ENCODE peak calls at places on chromosomes 11 and 22, in nine cellular contexts. P, Z, Q, V, B, D, O, G and R are unnamed samples.

GRCh38 chr22:49305215-49305965 is 522.3 kb downstream of the BRD1 start:
- DNase-seq in P (peak), Z (peak), Q (peak), V (peak), B (peak), D (no peak), O (peak), G (peak), R (no peak)

GRCh38 chr11:92224394-92225205 is at the start of gene FAT3:
- DNase-seq in P (no peak), Z (peak), Q (no peak), V (peak), B (peak), D (peak), O (no peak), G (peak), R (no peak)

GRCh38 chr11:114151631-114152030 is 92.1 kb downstream of the ZBTB16 start:
- DNase-seq in P (no peak), Z (no peak), Q (no peak), V (no peak), B (no peak), D (no peak), O (no peak), G (no peak), R (no peak)

GRCh38 chr11:81907996-81908395 is 825.7 kb downstream of the FAM181B start:
- DNase-seq in P (no peak), Z (no peak), Q (no peak), V (no peak), B (no peak), D (peak), O (no peak), G (no peak), R (no peak)

GRCh38 chr11:132161538-132161937 is 791.1 kb downstream of the NTM start:
- DNase-seq in P (no peak), Z (no peak), Q (no peak), V (no peak), B (no peak), D (no peak), O (no peak), G (no peak), R (no peak)

GRCh38 chr11:130894322-130895025 is 21.8 kb downstream of the SNX19 start:
- DNase-seq in P (peak), Z (peak), Q (peak), V (peak), B (peak), D (peak), O (peak), G (peak), R (no peak)

GRCh38 chr11:122159173-122159701 is 43.2 kb upstream of the BLID start:
- DNase-seq in P (no peak), Z (no peak), Q (no peak), V (no peak), B (peak), D (no peak), O (peak), G (no peak), R (no peak)

GRCh38 chr11:69337211-69337721 is 43.3 kb downstream of the MYEOV start:
- DNase-seq in P (peak), Z (peak), Q (peak), V (peak), B (no peak), D (peak), O (no peak), G (peak), R (no peak)

GRCh38 chr11:119318240-119319135 is 1.6 kb upstream of the MCAM start:
- DNase-seq in P (no peak), Z (peak), Q (no peak), V (peak), B (no peak), D (peak), O (no peak), G (no peak), R (peak)

GRCh38 chr11:19378814-19379213 is 138.1 kb upstream of the E2F8 start:
- DNase-seq in P (no peak), Z (no peak), Q (no peak), V (no peak), B (no peak), D (no peak), O (no peak), G (no peak), R (no peak)

GRCh38 chr11:100586346-100587101 is 100.6 kb upstream of the ARHGAP42 start:
- DNase-seq in P (no peak), Z (no peak), Q (no peak), V (no peak), B (no peak), D (no peak), O (no peak), G (no peak), R (no peak)

GRCh38 chr11:16804104-16804947 is 65.9 kb downstream of the C11orf58 start:
- DNase-seq in P (peak), Z (no peak), Q (no peak), V (no peak), B (no peak), D (no peak), O (no peak), G (peak), R (no peak)

GRCh38 chr22:49362393-49362792 is 465.3 kb downstream of the BRD1 start:
- DNase-seq in P (peak), Z (no peak), Q (peak), V (no peak), B (no peak), D (no peak), O (no peak), G (peak), R (no peak)

GRCh38 chr11:82924522-82925224 is 23.1 kb downstream of the DDIAS start:
- DNase-seq in P (no peak), Z (no peak), Q (no peak), V (no peak), B (no peak), D (no peak), O (no peak), G (no peak), R (no peak)

GRCh38 chr22:47288640-47289039 is 526.2 kb downstream of the TBC1D22A start:
- DNase-seq in P (no peak), Z (no peak), Q (no peak), V (no peak), B (no peak), D (no peak), O (no peak), G (no peak), R (no peak)

GRCh38 chr11:115207166-115207591 is 297.0 kb downstream of the CADM1 start:
- DNase-seq in P (no peak), Z (no peak), Q (no peak), V (no peak), B (no peak), D (no peak), O (no peak), G (no peak), R (no peak)

GRCh38 chr11:10114593-10115404 is 179.2 kb downstream of the SBF2 start:
- DNase-seq in P (no peak), Z (no peak), Q (no peak), V (no peak), B (no peak), D (no peak), O (no peak), G (no peak), R (no peak)

GRCh38 chr11:56521955-56522354 is 21.1 kb downstream of the OR5M11 start:
- DNase-seq in P (no peak), Z (peak), Q (no peak), V (no peak), B (no peak), D (no peak), O (no peak), G (no peak), R (no peak)

GRCh38 chr11:50298182-50298988 is 265.7 kb downstream of the OR4C45 start:
- DNase-seq in P (no peak), Z (no peak), Q (no peak), V (no peak), B (no peak), D (no peak), O (peak), G (no peak), R (no peak)

GRCh38 chr22:45009881-45010531 is at the start of gene PHF21B:
- DNase-seq in P (peak), Z (peak), Q (no peak), V (peak), B (peak), D (no peak), O (peak), G (peak), R (no peak)

GRCh38 chr11:115959098-115959497 is 454.9 kb upstream of the CADM1 start:
- DNase-seq in P (no peak), Z (no peak), Q (no peak), V (no peak), B (no peak), D (no peak), O (no peak), G (no peak), R (no peak)

GRCh38 chr11:84261707-84262106 is 975.5 kb upstream of the CCDC90B start:
- DNase-seq in P (no peak), Z (peak), Q (no peak), V (peak), B (no peak), D (no peak), O (no peak), G (no peak), R (no peak)

GRCh38 chr22:28440517-28441366 is 238.9 kb downstream of the TTC28 start:
- DNase-seq in P (no peak), Z (no peak), Q (no peak), V (no peak), B (no peak), D (peak), O (no peak), G (no peak), R (no peak)

GRCh38 chr11:132125855-132126841 is 755.7 kb downstream of the NTM start:
- DNase-seq in P (no peak), Z (peak), Q (no peak), V (peak), B (peak), D (no peak), O (no peak), G (no peak), R (no peak)

GRCh38 chr11:62546937-62547625 is 475 bp upstream of the AHNAK start:
- DNase-seq in P (no peak), Z (peak), Q (no peak), V (no peak), B (no peak), D (no peak), O (peak), G (peak), R (no peak)

GRCh38 chr11:15774021-15774862 is 582.1 kb downstream of the SOX6 start:
- DNase-seq in P (no peak), Z (no peak), Q (no peak), V (no peak), B (no peak), D (no peak), O (no peak), G (no peak), R (no peak)

GRCh38 chr11:44760917-44761545 is 34.3 kb downstream of the TSPAN18 start:
- DNase-seq in P (peak), Z (peak), Q (peak), V (peak), B (no peak), D (peak), O (no peak), G (no peak), R (peak)
- H3K27ac ChIP-seq in P (peak), Z (peak), Q (peak), V (no peak), B (no peak), D (no peak), O (peak), G (no peak), R (no peak)

DNA sequence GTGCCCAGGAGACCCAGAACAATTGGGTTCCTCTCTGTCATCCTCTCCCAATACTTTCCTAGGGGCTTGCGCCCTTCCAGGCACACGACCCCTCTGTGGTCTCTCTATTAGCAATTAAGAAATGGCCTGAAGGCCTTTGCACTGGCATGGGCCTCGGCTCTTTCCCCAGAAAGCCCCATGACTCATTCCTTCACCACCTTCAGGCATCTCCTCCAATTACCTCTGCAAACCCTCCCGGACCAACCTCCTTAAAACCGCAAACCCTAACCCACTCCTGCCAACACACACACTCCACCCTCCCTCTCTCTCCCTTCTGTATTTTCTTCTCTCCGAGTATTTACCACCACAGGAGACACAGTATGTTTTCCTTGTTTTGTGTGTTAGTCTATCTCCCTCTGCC is 36.7 kb downstream of the LARGE1 start:
- DNase-seq in P (no peak), Z (no peak), Q (no peak), V (no peak), B (no peak), D (no peak), O (no peak), G (no peak), R (peak)
- H3K27ac ChIP-seq in P (no peak), Z (no peak), Q (peak), V (no peak), B (no peak), D (no peak), O (peak), G (no peak), R (no peak)

DNA sequence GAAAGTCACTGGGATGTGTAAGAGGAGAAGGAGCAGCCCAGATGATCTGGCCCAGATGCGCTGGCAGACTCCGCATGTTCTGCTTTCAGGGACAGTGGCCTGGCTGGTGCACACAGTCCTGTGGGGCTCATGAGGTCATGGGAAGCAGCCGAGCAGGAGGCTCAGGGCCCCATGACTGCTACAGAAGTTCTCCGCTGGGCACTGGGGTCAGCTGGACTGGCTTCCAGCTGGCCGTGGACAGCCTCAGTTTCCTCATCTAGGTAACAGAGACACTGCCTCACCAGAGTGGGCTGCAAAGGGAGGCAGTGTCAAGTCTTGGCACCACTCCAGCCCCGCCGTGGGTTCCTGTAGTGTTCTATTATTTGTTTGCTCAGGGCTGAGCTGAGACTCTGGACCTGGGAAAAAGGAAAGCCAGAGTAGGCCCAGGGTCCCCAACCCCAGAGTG is 45.1 kb downstream of the MED15 start:
- DNase-seq in P (peak), Z (no peak), Q (peak), V (no peak), B (peak), D (peak), O (peak), G (peak), R (no peak)
- H3K27ac ChIP-seq in P (peak), Z (no peak), Q (peak), V (no peak), B (peak), D (peak), O (peak), G (peak), R (no peak)

DNA sequence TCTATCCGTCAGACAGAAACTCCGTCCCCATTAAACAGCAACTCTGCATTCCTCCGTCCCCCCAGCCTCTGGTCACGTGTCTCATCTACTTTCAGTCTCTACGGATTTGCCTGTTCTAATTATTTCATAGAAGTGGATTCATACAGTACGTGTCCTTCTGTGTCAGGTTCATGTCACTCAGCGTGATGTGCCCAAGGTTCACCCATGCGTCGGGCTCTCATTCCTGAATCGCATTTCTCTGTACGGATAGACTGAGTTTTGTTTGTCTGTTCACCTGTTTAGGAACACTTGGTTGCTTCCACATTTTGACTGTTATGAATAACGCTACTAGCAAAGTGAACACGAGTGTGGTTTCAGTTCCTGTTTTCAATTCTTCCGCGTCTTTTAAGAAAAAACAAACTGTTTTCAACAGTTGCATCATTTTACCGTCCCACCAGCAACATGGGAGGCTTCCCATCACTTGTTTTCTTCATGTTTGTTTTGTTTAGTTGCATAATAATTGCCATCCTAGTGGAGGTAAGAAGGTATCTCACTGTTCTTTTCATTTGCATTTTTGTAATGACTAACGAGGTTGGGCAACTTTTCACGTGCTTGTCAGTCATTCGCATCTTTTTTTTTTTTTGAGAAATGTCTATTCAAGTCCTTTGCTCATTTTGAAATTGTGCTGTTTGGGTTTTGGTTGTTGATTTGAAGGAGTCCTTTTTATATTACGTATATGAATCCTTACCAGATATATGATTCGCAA is 8.9 kb upstream of the NLRP6 start:
- DNase-seq in P (no peak), Z (no peak), Q (peak), V (peak), B (no peak), D (no peak), O (no peak), G (peak), R (no peak)
- H3K27ac ChIP-seq in P (peak), Z (no peak), Q (peak), V (no peak), B (peak), D (no peak), O (peak), G (peak), R (no peak)

DNA sequence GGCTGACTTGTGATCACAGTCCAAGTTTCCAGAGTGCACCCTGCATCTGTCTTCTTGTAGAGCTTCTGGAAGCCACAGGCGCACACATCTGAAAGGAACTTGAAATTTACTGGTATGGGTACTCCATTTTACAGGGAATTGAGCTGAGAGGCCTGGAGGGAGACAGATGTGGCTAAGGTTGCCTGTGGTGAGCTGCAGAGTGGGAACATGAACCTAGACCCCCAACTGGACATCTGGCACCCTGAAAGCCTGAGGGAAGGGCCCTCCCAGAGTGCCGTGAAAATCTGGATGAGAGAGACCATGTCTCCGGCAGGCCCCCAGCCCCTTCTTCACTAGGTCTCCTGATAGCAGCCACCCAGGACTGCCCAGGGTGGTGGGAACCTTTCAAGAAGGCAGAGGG is 22.6 kb upstream of the SOX10 start:
- DNase-seq in P (no peak), Z (no peak), Q (no peak), V (no peak), B (no peak), D (no peak), O (no peak), G (no peak), R (no peak)
- H3K27ac ChIP-seq in P (no peak), Z (no peak), Q (no peak), V (no peak), B (peak), D (no peak), O (no peak), G (no peak), R (no peak)

DNA sequence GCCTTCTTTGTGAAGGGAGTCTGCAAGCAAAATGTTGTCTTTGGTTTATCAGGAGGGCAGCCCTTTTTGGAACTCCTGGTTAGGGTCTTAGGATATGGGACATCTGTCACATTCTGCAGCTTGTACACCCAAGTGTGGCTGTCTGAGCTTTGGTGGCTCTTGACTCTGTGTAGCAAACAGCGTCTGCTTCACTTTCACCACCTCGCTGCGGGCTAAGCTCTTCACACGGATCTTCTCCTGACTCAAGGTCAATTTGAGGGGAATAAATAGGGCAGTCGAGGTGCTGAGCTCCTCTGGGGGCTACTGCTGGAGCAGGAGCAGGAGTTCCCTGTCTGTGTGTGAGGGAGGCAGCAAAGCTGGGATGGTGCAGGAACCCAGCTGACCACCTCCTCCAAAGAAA is 10.6 kb downstream of the MICAL2 start:
- DNase-seq in P (no peak), Z (no peak), Q (no peak), V (no peak), B (no peak), D (no peak), O (no peak), G (no peak), R (no peak)
- H3K27ac ChIP-seq in P (no peak), Z (no peak), Q (peak), V (no peak), B (peak), D (peak), O (no peak), G (no peak), R (peak)

GRCh38 chr11:73384531-73384870 is 8.3 kb downstream of the RELT start:
- DNase-seq in P (no peak), Z (no peak), Q (no peak), V (no peak), B (no peak), D (no peak), O (no peak), G (no peak), R (no peak)
- H3K27ac ChIP-seq in P (peak), Z (no peak), Q (no peak), V (no peak), B (peak), D (no peak), O (peak), G (peak), R (no peak)